ENCODE peak calls at places on chromosomes 6 and 20, in seven cellular contexts. K, D, F, P, W, O and G are unnamed samples.

GRCh38 chr20:48697845-48698491 is 129.8 kb downstream of the PREX1 start:
- DNase-seq in K (peak; percentile 70), D (peak; percentile 17), F (peak; percentile 94), P (peak; percentile 68), W (peak; percentile 88), O (peak; percentile 63), G (no peak)

GRCh38 chr20:7908905-7909304 is 31.4 kb downstream of the HAO1 start:
- DNase-seq in K (no peak), D (no peak), F (no peak), P (no peak), W (no peak), O (no peak), G (no peak)

GRCh38 chr6:28980797-28981390 is 24.2 kb downstream of the ZNF311 start:
- DNase-seq in K (peak; percentile 69), D (no peak), F (peak; percentile 59), P (peak; percentile 71), W (peak; percentile 58), O (peak; percentile 62), G (no peak)

GRCh38 chr6:150924808-150925654 is 59.5 kb downstream of the MTHFD1L start:
- DNase-seq in K (peak; percentile 55), D (no peak), F (no peak), P (no peak), W (no peak), O (no peak), G (no peak)

GRCh38 chr20:40489886-40490285 is 199.2 kb downstream of the MAFB start:
- DNase-seq in K (no peak), D (no peak), F (no peak), P (peak; percentile 46), W (no peak), O (peak; percentile 78), G (no peak)

GRCh38 chr6:122042380-122042779 is 357.1 kb upstream of the HSF2 start:
- DNase-seq in K (no peak), D (no peak), F (no peak), P (no peak), W (no peak), O (no peak), G (no peak)

GRCh38 chr20:40848530-40848929 is 159.5 kb upstream of the MAFB start:
- DNase-seq in K (no peak), D (no peak), F (no peak), P (no peak), W (no peak), O (no peak), G (no peak)

GRCh38 chr20:23361108-23361650 is 803 bp upstream of the GZF1 start:
- DNase-seq in K (no peak), D (no peak), F (no peak), P (no peak), W (no peak), O (peak; percentile 55), G (no peak)

GRCh38 chr6:3855866-3856265 is 6.7 kb downstream of the FAM50B start:
- DNase-seq in K (no peak), D (no peak), F (no peak), P (no peak), W (no peak), O (no peak), G (no peak)

GRCh38 chr6:16713597-16713996 is 47.7 kb downstream of the ATXN1 start:
- DNase-seq in K (no peak), D (no peak), F (no peak), P (no peak), W (no peak), O (no peak), G (no peak)

GRCh38 chr6:87514831-87515230 is 42.1 kb downstream of the SLC35A1 start:
- DNase-seq in K (no peak), D (no peak), F (no peak), P (no peak), W (no peak), O (no peak), G (no peak)

GRCh38 chr6:41967312-41968287 is 26.0 kb upstream of the CCND3 start:
- DNase-seq in K (no peak), D (no peak), F (no peak), P (peak; percentile 67), W (no peak), O (peak; percentile 87), G (no peak)

GRCh38 chr6:131694832-131695426 is 6.3 kb downstream of the OR2A4 start:
- DNase-seq in K (peak; percentile 40), D (peak; percentile 63), F (peak; percentile 36), P (peak; percentile 42), W (no peak), O (peak; percentile 58), G (peak; percentile 18)

GRCh38 chr20:750801-751200 is 17.5 kb downstream of the SLC52A3 start:
- DNase-seq in K (no peak), D (no peak), F (no peak), P (no peak), W (no peak), O (no peak), G (no peak)

GRCh38 chr6:21885532-21886089 is 292.1 kb downstream of the SOX4 start:
- DNase-seq in K (peak; percentile 60), D (no peak), F (peak; percentile 64), P (peak; percentile 96), W (peak; percentile 66), O (peak; percentile 85), G (peak; percentile 73)

GRCh38 chr20:33645072-33645358 is 17.1 kb upstream of the C20orf144 start:
- DNase-seq in K (no peak), D (no peak), F (no peak), P (no peak), W (no peak), O (no peak), G (no peak)

GRCh38 chr6:148166339-148166949 is 176.2 kb upstream of the SASH1 start:
- DNase-seq in K (no peak), D (no peak), F (no peak), P (peak; percentile 39), W (no peak), O (peak; percentile 62), G (no peak)
- TF ChIP-seq CTCF in K (peak; percentile 55), D (peak; percentile 69), F (peak; percentile 56), P (peak; percentile 75), W (peak; percentile 70), O (peak; percentile 57), G (peak; percentile 63)

GRCh38 chr20:2799688-2800589 is 488 bp downstream of the CPXM1 start:
- DNase-seq in K (no peak), D (no peak), F (no peak), P (no peak), W (no peak), O (no peak), G (no peak)

GRCh38 chr20:2801459-2801728 is 967 bp upstream of the CPXM1 start:
- DNase-seq in K (no peak), D (no peak), F (no peak), P (no peak), W (no peak), O (no peak), G (no peak)

GRCh38 chr20:2799271-2799670 is 1.2 kb downstream of the CPXM1 start:
- DNase-seq in K (no peak), D (no peak), F (no peak), P (no peak), W (no peak), O (no peak), G (no peak)

GRCh38 chr20:2798814-2799213 is 1.6 kb downstream of the CPXM1 start:
- DNase-seq in K (no peak), D (no peak), F (no peak), P (no peak), W (no peak), O (peak; percentile 11), G (no peak)

DNA sequence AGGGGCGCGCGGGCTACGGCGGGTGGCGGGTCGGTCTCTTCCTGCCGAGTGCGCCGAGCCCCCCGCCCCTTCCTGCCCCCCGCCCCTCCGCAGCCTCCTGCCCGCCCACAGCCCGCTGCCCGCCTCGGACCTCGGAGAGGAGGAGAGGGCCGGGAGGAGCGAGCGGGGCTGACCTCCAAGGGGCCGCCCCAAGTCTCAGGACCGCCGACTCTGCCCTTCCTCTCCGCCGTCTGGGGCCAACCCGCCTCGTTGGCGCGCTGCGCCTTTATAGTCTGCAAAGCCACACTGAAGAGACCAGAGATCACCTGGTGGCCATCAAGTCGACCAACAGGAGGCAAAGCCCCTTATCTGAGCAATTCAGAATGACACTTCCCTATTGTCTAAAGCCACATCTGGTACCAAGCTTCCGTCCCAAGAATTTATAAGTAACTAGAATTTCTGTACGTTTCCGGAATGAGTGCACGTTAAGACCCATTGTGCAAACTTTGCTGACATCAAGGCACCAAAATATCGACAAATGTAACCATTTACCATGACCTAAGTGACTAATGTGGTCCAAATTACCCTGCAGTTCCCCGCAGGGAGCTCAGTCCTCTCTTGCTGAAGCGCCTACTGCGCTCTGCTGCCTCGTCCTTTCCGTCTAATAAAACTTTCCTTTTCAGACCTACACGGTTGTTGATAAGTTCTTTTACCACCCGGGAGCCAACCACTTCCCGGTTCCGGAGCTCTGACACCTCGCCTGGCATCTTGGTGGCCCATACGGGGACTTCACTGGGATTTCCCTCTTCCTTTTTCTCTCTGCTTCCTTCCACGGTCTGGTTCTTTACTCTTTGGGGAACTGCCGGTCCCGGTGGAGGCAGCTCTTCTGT is at the start of gene CPXM1:
- DNase-seq in K (no peak), D (no peak), F (no peak), P (no peak), W (no peak), O (no peak), G (no peak)
- H3K4me3 ChIP-seq in K (peak within 1 kb of the TSS; percentile 29), D (no peak within 1 kb of the TSS), F (peak within 1 kb of the TSS; percentile 50), P (peak within 1 kb of the TSS; percentile 62), W (peak within 1 kb of the TSS; percentile 28), O (no peak within 1 kb of the TSS), G (peak within 1 kb of the TSS; percentile 39)

GRCh38 chr6:7215140-7215539 is 97.9 kb downstream of the SSR1 start:
- DNase-seq in K (no peak), D (no peak), F (no peak), P (no peak), W (peak; percentile 61), O (no peak), G (no peak)

GRCh38 chr6:7213416-7213815 is 99.6 kb downstream of the SSR1 start:
- DNase-seq in K (no peak), D (no peak), F (no peak), P (no peak), W (no peak), O (no peak), G (no peak)

GRCh38 chr6:7215798-7216231 is 97.2 kb downstream of the SSR1 start:
- DNase-seq in K (no peak), D (no peak), F (no peak), P (no peak), W (no peak), O (no peak), G (no peak)

GRCh38 chr6:7216941-7217621 is 95.9 kb downstream of the SSR1 start:
- DNase-seq in K (no peak), D (no peak), F (peak; percentile 77), P (no peak), W (peak; percentile 88), O (peak; percentile 85), G (no peak)

DNA sequence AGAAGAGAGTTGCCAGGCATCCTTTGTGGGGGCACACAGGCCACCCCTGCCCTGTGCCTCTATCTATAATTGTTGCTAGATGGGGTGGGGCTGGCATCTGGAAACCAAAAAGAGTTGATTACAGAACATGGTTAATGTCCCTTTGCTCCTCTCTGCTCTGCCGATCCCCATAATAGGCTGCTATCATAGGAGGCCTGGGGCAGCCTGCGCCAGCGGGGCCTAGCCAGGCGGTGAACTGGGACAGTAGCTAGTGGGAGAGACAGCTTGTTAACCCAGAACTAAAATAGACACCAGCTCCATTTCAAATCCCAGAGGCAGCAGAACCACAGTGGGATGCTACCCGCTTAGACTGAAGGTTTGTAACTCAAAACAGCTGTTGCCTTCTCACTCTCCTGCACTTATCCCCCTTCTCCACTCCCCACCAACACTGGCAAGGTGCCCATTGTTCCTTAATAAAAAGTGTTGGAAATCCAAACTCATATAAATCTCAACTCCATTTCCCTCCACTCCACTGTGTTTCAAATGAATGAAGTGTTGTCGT is 98.5 kb downstream of the SSR1 start:
- DNase-seq in K (no peak), D (no peak), F (peak; percentile 62), P (no peak), W (no peak), O (no peak), G (no peak)
- H3K36me3 ChIP-seq in K (no peaks in the 10 kb centered on the region), D (peaks cover 13% of the 10 kb centered on the region), F (peaks cover 76% of the 10 kb centered on the region), P (peaks cover 31% of the 10 kb centered on the region), W (peaks cover 5% of the 10 kb centered on the region), O (peaks cover 23% of the 10 kb centered on the region), G (peaks cover 18% of the 10 kb centered on the region)

GRCh38 chr6:68226460-68226859 is 408.6 kb upstream of the ADGRB3 start:
- DNase-seq in K (no peak), D (no peak), F (no peak), P (no peak), W (no peak), O (peak; percentile 14), G (no peak)
- TF ChIP-seq CTCF in K (no peak), D (peak; percentile 31), F (no peak), P (peak; percentile 23), W (no peak), O (peak; percentile 39), G (no peak)